ENCODE peak calls at places on chromosome 18, in five cellular contexts. V, T, F, K and Y are unnamed samples.

GRCh38 chr18:33116376-33116775 is 324.1 kb downstream of the CCDC178 start:
- DNase-seq in F (peak; percentile 53), K (no peak), T (no peak), V (no peak), Y (no peak)

GRCh38 chr18:63207825-63208224 is 111.7 kb downstream of the BCL2 start:
- DNase-seq in V (no peak), K (no peak), T (no peak), F (no peak), Y (no peak)

GRCh38 chr18:50748243-50749229 is 71.3 kb downstream of the MRO start:
- DNase-seq in K (no peak), V (no peak), T (peak; percentile 64), F (no peak), Y (no peak)

GRCh38 chr18:50218432-50219197 is 23.7 kb upstream of the MYO5B start:
- DNase-seq in K (peak; percentile 29), V (no peak), T (no peak), F (no peak), Y (no peak)

GRCh38 chr18:23311346-23312103 is 141.6 kb upstream of the RIOK3 start:
- DNase-seq in F (no peak), K (peak; percentile 15), T (no peak), V (peak; percentile 92), Y (no peak)

GRCh38 chr18:50429207-50429948 is 54.5 kb downstream of the SKA1 start:
- DNase-seq in V (no peak), K (peak; percentile 36), F (no peak), T (no peak), Y (no peak)

GRCh38 chr18:47931707-47932103 is 1.2 kb upstream of the SMAD2 start:
- DNase-seq in F (no peak), T (no peak), V (no peak), K (peak; percentile 78), Y (no peak)

GRCh38 chr18:5842653-5843052 is 52.7 kb downstream of the TMEM200C start:
- DNase-seq in K (no peak), V (no peak), F (no peak), T (no peak), Y (no peak)